ENCODE peak calls at places on chromosomes 1 and 21, in five cellular contexts. One of them, this sample, is unnamed.

GRCh38 chr1:110040548-110040947 is 6.1 kb downstream of the STRIP1 start:
- DNase-seq in transverse colon: no peak
- DNase-seq in pancreas: no peak
- DNase-seq in CD8-positive, alpha-beta T cell: no peak
- DNase-seq in left ventricle myocardium inferior: no peak
- DNase-seq in this sample: no peak

GRCh38 chr1:162561616-162562451 is at the start of gene UAP1:
- DNase-seq in transverse colon: no peak
- DNase-seq in pancreas: no peak
- DNase-seq in CD8-positive, alpha-beta T cell: no peak
- DNase-seq in left ventricle myocardium inferior: no peak
- DNase-seq in this sample: peak; percentile 4

GRCh38 chr1:184143449-184143848 is 91.9 kb downstream of the TSEN15 start:
- DNase-seq in transverse colon: no peak
- DNase-seq in pancreas: no peak
- DNase-seq in CD8-positive, alpha-beta T cell: no peak
- DNase-seq in left ventricle myocardium inferior: no peak
- DNase-seq in this sample: no peak

GRCh38 chr1:43912607-43913006 is 21.0 kb upstream of the ARTN start:
- DNase-seq in transverse colon: peak; percentile 24
- DNase-seq in pancreas: no peak
- DNase-seq in CD8-positive, alpha-beta T cell: no peak
- DNase-seq in left ventricle myocardium inferior: no peak
- DNase-seq in this sample: no peak

GRCh38 chr1:22246755-22247480 is 104.0 kb upstream of the WNT4 start:
- DNase-seq in transverse colon: no peak
- DNase-seq in pancreas: no peak
- DNase-seq in CD8-positive, alpha-beta T cell: no peak
- DNase-seq in left ventricle myocardium inferior: no peak
- DNase-seq in this sample: no peak

GRCh38 chr1:53572802-53573148 is 113.6 kb downstream of the DMRTB1 start:
- DNase-seq in transverse colon: peak; percentile 3
- DNase-seq in pancreas: no peak
- DNase-seq in CD8-positive, alpha-beta T cell: no peak
- DNase-seq in left ventricle myocardium inferior: no peak
- DNase-seq in this sample: no peak

GRCh38 chr1:221408117-221408516 is 333.8 kb downstream of the DUSP10 start:
- DNase-seq in transverse colon: no peak
- DNase-seq in pancreas: no peak
- DNase-seq in CD8-positive, alpha-beta T cell: no peak
- DNase-seq in left ventricle myocardium inferior: no peak
- DNase-seq in this sample: no peak

GRCh38 chr1:7948950-7949349 is 8.3 kb upstream of the TNFRSF9 start:
- DNase-seq in transverse colon: no peak
- DNase-seq in pancreas: no peak
- DNase-seq in CD8-positive, alpha-beta T cell: peak; percentile 52
- DNase-seq in left ventricle myocardium inferior: no peak
- DNase-seq in this sample: no peak

GRCh38 chr1:58515794-58516401 is 30.6 kb downstream of the OMA1 start:
- DNase-seq in transverse colon: peak; percentile 21
- DNase-seq in pancreas: peak; percentile 37
- DNase-seq in CD8-positive, alpha-beta T cell: peak; percentile 20
- DNase-seq in left ventricle myocardium inferior: no peak
- DNase-seq in this sample: no peak

GRCh38 chr1:244273845-244274619 is 177.7 kb downstream of the ADSS2 start:
- DNase-seq in transverse colon: peak; percentile 33
- DNase-seq in pancreas: peak; percentile 18
- DNase-seq in CD8-positive, alpha-beta T cell: no peak
- DNase-seq in left ventricle myocardium inferior: peak; percentile 24
- DNase-seq in this sample: no peak

GRCh38 chr1:70891444-70891843 is 156.2 kb downstream of the PTGER3 start:
- DNase-seq in transverse colon: no peak
- DNase-seq in pancreas: no peak
- DNase-seq in CD8-positive, alpha-beta T cell: no peak
- DNase-seq in left ventricle myocardium inferior: no peak
- DNase-seq in this sample: no peak

GRCh38 chr1:72282271-72282656 is at the start of gene NEGR1:
- DNase-seq in transverse colon: peak; percentile 35
- DNase-seq in pancreas: peak; percentile 24
- DNase-seq in CD8-positive, alpha-beta T cell: peak; percentile 25
- DNase-seq in left ventricle myocardium inferior: peak; percentile 55
- DNase-seq in this sample: no peak

GRCh38 chr1:218967836-218968235 is 205.8 kb upstream of the LYPLAL1 start:
- DNase-seq in transverse colon: no peak
- DNase-seq in pancreas: no peak
- DNase-seq in CD8-positive, alpha-beta T cell: no peak
- DNase-seq in left ventricle myocardium inferior: no peak
- DNase-seq in this sample: no peak

GRCh38 chr1:57423135-57424131 is at the start of gene DAB1:
- DNase-seq in transverse colon: no peak
- DNase-seq in pancreas: no peak
- DNase-seq in CD8-positive, alpha-beta T cell: no peak
- DNase-seq in left ventricle myocardium inferior: no peak
- DNase-seq in this sample: no peak

GRCh38 chr1:108819878-108820277 is 37.0 kb downstream of the AKNAD1 start:
- DNase-seq in transverse colon: no peak
- DNase-seq in pancreas: no peak
- DNase-seq in CD8-positive, alpha-beta T cell: no peak
- DNase-seq in left ventricle myocardium inferior: no peak
- DNase-seq in this sample: no peak

GRCh38 chr1:24186993-24187790 is at the start of gene IFNLR1:
- DNase-seq in transverse colon: peak; percentile 86
- DNase-seq in pancreas: peak; percentile 68
- DNase-seq in CD8-positive, alpha-beta T cell: peak; percentile 74
- DNase-seq in left ventricle myocardium inferior: peak; percentile 50
- DNase-seq in this sample: peak; percentile 32

GRCh38 chr1:40362199-40362598 is 11.3 kb upstream of the SMAP2 start:
- DNase-seq in transverse colon: no peak
- DNase-seq in pancreas: no peak
- DNase-seq in CD8-positive, alpha-beta T cell: no peak
- DNase-seq in left ventricle myocardium inferior: no peak
- DNase-seq in this sample: no peak

GRCh38 chr1:21898326-21899155 is 38.6 kb downstream of the HSPG2 start:
- DNase-seq in transverse colon: no peak
- DNase-seq in pancreas: no peak
- DNase-seq in CD8-positive, alpha-beta T cell: no peak
- DNase-seq in left ventricle myocardium inferior: peak; percentile 73
- DNase-seq in this sample: no peak

GRCh38 chr21:42218836-42219605 is at the start of gene ABCG1:
- DNase-seq in transverse colon: peak; percentile 73
- DNase-seq in pancreas: no peak
- DNase-seq in CD8-positive, alpha-beta T cell: peak; percentile 73
- DNase-seq in left ventricle myocardium inferior: peak; percentile 54
- DNase-seq in this sample: peak; percentile 69

GRCh38 chr21:34357889-34358288 is 5.9 kb upstream of the KCNE2 start:
- DNase-seq in transverse colon: no peak
- DNase-seq in pancreas: no peak
- DNase-seq in CD8-positive, alpha-beta T cell: no peak
- DNase-seq in left ventricle myocardium inferior: no peak
- DNase-seq in this sample: no peak

GRCh38 chr1:180586671-180587155 is 27.9 kb downstream of the OVAAL start:
- DNase-seq in transverse colon: no peak
- DNase-seq in pancreas: peak; percentile 84
- DNase-seq in CD8-positive, alpha-beta T cell: no peak
- DNase-seq in left ventricle myocardium inferior: no peak
- DNase-seq in this sample: no peak

GRCh38 chr21:44485254-44485793 is 30.0 kb downstream of the LRRC3 start:
- DNase-seq in transverse colon: no peak
- DNase-seq in pancreas: no peak
- DNase-seq in CD8-positive, alpha-beta T cell: peak; percentile 60
- DNase-seq in left ventricle myocardium inferior: no peak
- DNase-seq in this sample: peak; percentile 53

GRCh38 chr21:43812139-43812821 is 22.9 kb downstream of the RRP1 start:
- DNase-seq in transverse colon: peak; percentile 42
- DNase-seq in pancreas: no peak
- DNase-seq in CD8-positive, alpha-beta T cell: no peak
- DNase-seq in left ventricle myocardium inferior: no peak
- DNase-seq in this sample: no peak

GRCh38 chr1:147281950-147282349 is 39.5 kb downstream of the CHD1L start:
- DNase-seq in transverse colon: no peak
- DNase-seq in pancreas: no peak
- DNase-seq in CD8-positive, alpha-beta T cell: no peak
- DNase-seq in left ventricle myocardium inferior: no peak
- DNase-seq in this sample: no peak

DNA sequence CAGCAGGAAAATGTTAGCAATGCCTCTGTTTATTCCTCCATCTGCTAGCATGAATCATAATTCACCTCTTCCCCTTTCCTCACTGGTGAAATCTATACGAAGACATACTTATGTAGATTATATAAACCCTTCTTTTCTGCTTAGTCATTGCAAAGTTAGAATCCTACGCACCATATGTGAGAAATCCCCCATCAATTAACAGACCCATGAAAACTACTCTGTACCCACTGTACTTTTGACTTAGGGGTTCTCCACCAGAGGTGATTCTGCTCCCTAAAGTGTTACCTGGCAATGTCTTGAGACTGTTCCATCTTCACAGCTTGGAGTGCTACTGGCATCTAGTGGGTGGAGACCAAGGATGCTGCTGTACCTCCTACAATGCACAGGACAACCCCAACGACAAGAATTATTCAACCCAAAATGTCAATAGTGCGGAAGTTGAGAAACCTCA is 49.6 kb upstream of the KCTD3 start:
- DNase-seq in transverse colon: no peak
- DNase-seq in pancreas: no peak
- DNase-seq in CD8-positive, alpha-beta T cell: no peak
- DNase-seq in left ventricle myocardium inferior: no peak
- DNase-seq in this sample: no peak
- H3K27ac ChIP-seq in transverse colon: no peak overlapping the region
- H3K27ac ChIP-seq in pancreas: no peak overlapping the region
- H3K27ac ChIP-seq in CD8-positive, alpha-beta T cell: no peak overlapping the region
- H3K27ac ChIP-seq in left ventricle myocardium inferior: no peak overlapping the region
- H3K27ac ChIP-seq in this sample: no peak overlapping the region

GRCh38 chr1:4513326-4514114 is 140.9 kb upstream of the AJAP1 start:
- DNase-seq in transverse colon: no peak
- DNase-seq in pancreas: no peak
- DNase-seq in CD8-positive, alpha-beta T cell: no peak
- DNase-seq in left ventricle myocardium inferior: no peak
- DNase-seq in this sample: no peak

GRCh38 chr1:4511374-4511773 is 143.0 kb upstream of the AJAP1 start:
- DNase-seq in transverse colon: no peak
- DNase-seq in pancreas: no peak
- DNase-seq in CD8-positive, alpha-beta T cell: no peak
- DNase-seq in left ventricle myocardium inferior: no peak
- DNase-seq in this sample: no peak

GRCh38 chr1:4512622-4513021 is 141.8 kb upstream of the AJAP1 start:
- DNase-seq in transverse colon: no peak
- DNase-seq in pancreas: no peak
- DNase-seq in CD8-positive, alpha-beta T cell: no peak
- DNase-seq in left ventricle myocardium inferior: peak; percentile 47
- DNase-seq in this sample: no peak

GRCh38 chr1:4509206-4509605 is 145.2 kb upstream of the AJAP1 start:
- DNase-seq in transverse colon: no peak
- DNase-seq in pancreas: no peak
- DNase-seq in CD8-positive, alpha-beta T cell: no peak
- DNase-seq in left ventricle myocardium inferior: no peak
- DNase-seq in this sample: no peak

DNA sequence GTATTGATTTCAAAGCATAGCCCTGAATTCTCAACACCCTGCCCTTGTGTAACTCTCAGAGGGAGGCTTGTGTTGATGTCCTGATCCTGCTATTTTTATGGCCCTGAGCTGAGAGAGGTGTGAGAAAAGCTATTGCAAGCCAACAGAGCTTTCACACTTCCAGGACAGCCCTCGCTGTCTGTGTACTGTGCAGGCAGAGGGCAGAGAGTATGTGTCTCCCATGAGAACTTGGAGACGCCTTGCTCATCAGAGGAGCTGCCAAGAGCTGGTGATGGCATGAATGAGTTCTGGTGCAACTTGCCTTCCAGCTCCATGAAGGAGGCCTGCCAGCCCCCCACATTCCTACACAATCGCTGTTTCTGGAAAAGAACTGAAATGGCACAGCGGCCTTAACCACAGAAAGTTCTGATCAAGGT is 144.1 kb upstream of the AJAP1 start:
- DNase-seq in transverse colon: no peak
- DNase-seq in pancreas: peak; percentile 40
- DNase-seq in CD8-positive, alpha-beta T cell: no peak
- DNase-seq in left ventricle myocardium inferior: no peak
- DNase-seq in this sample: no peak
- H3K9me3 ChIP-seq in transverse colon: no peaks in the 10 kb centered on the region
- H3K9me3 ChIP-seq in pancreas: no peaks in the 10 kb centered on the region
- H3K9me3 ChIP-seq in CD8-positive, alpha-beta T cell: no peaks in the 10 kb centered on the region
- H3K9me3 ChIP-seq in left ventricle myocardium inferior: no peaks in the 10 kb centered on the region
- H3K9me3 ChIP-seq in this sample: no peaks in the 10 kb centered on the region

DNA sequence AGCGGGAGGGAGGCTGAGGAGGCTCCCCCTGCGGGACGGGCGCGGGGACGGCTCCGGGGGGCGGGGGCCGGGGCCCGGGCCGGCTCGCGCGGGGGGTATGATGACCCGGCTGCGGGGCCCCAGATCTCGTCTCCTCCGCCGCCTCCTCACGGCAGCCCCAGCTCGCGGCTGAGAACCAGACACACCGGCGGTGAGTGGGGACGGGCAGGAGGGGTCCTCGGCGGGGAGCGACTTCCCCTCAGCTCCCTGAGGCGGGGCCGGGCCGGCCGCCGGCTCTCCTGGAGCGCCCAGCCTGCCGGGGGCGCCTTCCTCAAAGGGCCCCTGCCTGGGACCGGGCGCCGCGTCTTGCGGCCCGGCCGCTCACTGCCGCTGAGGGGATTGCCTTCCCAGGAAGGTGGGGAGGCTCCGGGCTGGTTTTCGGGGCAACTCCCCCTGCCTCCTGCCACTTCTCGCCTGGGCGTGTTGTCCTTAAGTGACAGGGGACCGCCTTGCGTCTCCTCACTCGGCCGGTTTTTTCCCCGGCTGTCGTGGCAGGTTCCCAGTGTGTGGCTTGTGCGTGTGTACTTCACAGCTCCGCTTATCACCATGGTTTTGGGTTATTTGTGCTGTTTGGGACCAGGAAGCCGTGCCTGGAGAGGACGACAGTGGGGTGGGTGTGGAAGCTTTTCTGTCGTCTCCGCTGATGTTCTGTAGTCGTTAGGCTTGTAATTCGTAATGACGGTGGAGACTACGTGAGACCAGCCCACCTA is 800 bp downstream of the HIPK1 start:
- DNase-seq in transverse colon: peak; percentile 64
- DNase-seq in pancreas: peak; percentile 65
- DNase-seq in CD8-positive, alpha-beta T cell: peak; percentile 92
- DNase-seq in left ventricle myocardium inferior: peak; percentile 31
- DNase-seq in this sample: peak; percentile 89
- TF ChIP-seq CTCF in transverse colon: no peak
- TF ChIP-seq CTCF in pancreas: no peak
- TF ChIP-seq CTCF in CD8-positive, alpha-beta T cell: no peak
- TF ChIP-seq CTCF in left ventricle myocardium inferior: no peak
- TF ChIP-seq CTCF in this sample: no peak

GRCh38 chr1:45213892-45214291 is 7.5 kb upstream of the ZSWIM5 start:
- DNase-seq in transverse colon: no peak
- DNase-seq in pancreas: no peak
- DNase-seq in CD8-positive, alpha-beta T cell: no peak
- DNase-seq in left ventricle myocardium inferior: no peak
- DNase-seq in this sample: no peak

GRCh38 chr1:45215485-45216199 is 9.2 kb upstream of the ZSWIM5 start:
- DNase-seq in transverse colon: no peak
- DNase-seq in pancreas: no peak
- DNase-seq in CD8-positive, alpha-beta T cell: no peak
- DNase-seq in left ventricle myocardium inferior: no peak
- DNase-seq in this sample: no peak

GRCh38 chr1:45211061-45211460 is 4.7 kb upstream of the ZSWIM5 start:
- DNase-seq in transverse colon: no peak
- DNase-seq in pancreas: no peak
- DNase-seq in CD8-positive, alpha-beta T cell: no peak
- DNase-seq in left ventricle myocardium inferior: no peak
- DNase-seq in this sample: no peak

GRCh38 chr1:45216861-45217260 is 10.5 kb upstream of the ZSWIM5 start:
- DNase-seq in transverse colon: no peak
- DNase-seq in pancreas: no peak
- DNase-seq in CD8-positive, alpha-beta T cell: no peak
- DNase-seq in left ventricle myocardium inferior: no peak
- DNase-seq in this sample: no peak

GRCh38 chr1:45216200-45216541 is 9.8 kb upstream of the ZSWIM5 start:
- DNase-seq in transverse colon: no peak
- DNase-seq in pancreas: no peak
- DNase-seq in CD8-positive, alpha-beta T cell: no peak
- DNase-seq in left ventricle myocardium inferior: no peak
- DNase-seq in this sample: no peak
- H3K27ac ChIP-seq in transverse colon: no peak overlapping the region
- H3K27ac ChIP-seq in pancreas: no peak overlapping the region
- H3K27ac ChIP-seq in CD8-positive, alpha-beta T cell: no peak overlapping the region
- H3K27ac ChIP-seq in left ventricle myocardium inferior: no peak overlapping the region
- H3K27ac ChIP-seq in this sample: no peak overlapping the region

This sample was measured in CD4-positive, alpha-beta T cell.